ENCODE peak calls at places on chromosomes 13 and 19, in seven cellular contexts. D is K562, U is HepG2, C is SK-N-SH, V is GM12878, P is H1, L is GM12892. B is an unnamed sample.

GRCh38 chr19:40716031-40716654 is 543 bp downstream of the COQ8B start:
- DNase-seq in L (no peak), P (no peak), V (peak), C (no peak), U (no peak), D (peak), B (no peak)

GRCh38 chr13:35978607-35979316 is 152.4 kb downstream of the DCLK1 start:
- DNase-seq in L (no peak), P (no peak), C (peak), D (peak), U (peak), V (no peak), B (peak)

GRCh38 chr13:77084755-77085154 is 57.8 kb upstream of the FBXL3 start:
- DNase-seq in L (no peak), D (no peak), U (no peak), V (no peak), P (no peak), C (no peak), B (no peak)

GRCh38 chr13:52004508-52005183 is 6.6 kb downstream of the ATP7B start:
- DNase-seq in V (no peak), U (no peak), D (no peak), C (no peak), P (no peak), L (no peak), B (no peak)

GRCh38 chr19:49210108-49210900 is 52.7 kb downstream of the TRPM4 start:
- DNase-seq in P (peak), U (no peak), V (no peak), C (peak), D (peak), L (no peak), B (no peak)

GRCh38 chr19:45569619-45570421 is 14.8 kb downstream of the OPA3 start:
- DNase-seq in D (peak), L (no peak), V (no peak), P (peak), C (peak), U (peak), B (no peak)

GRCh38 chr19:56567274-56568120 is at the start of gene ZNF470:
- DNase-seq in D (peak), U (no peak), P (peak), C (peak), L (peak), V (peak), B (peak)

GRCh38 chr19:35204799-35205732 is 23.5 kb downstream of the FAM187B start:
- DNase-seq in P (no peak), C (no peak), U (no peak), V (peak), D (no peak), L (no peak), B (peak)

GRCh38 chr19:35348909-35349611 is 1.4 kb downstream of the FFAR1 start:
- DNase-seq in L (no peak), D (no peak), P (no peak), C (no peak), V (no peak), U (no peak), B (no peak)

GRCh38 chr13:103140001-103140671 is 73.9 kb upstream of the SLC10A2 start:
- DNase-seq in C (peak), L (no peak), V (peak), D (peak), P (no peak), U (peak), B (peak)

GRCh38 chr19:49565261-49565660 is 15.1 kb downstream of the NOSIP start:
- DNase-seq in L (no peak), D (no peak), V (no peak), U (no peak), P (no peak), C (no peak), B (no peak)

GRCh38 chr13:106593131-106593530 is 25.2 kb upstream of the ARGLU1 start:
- DNase-seq in D (no peak), V (no peak), C (no peak), L (no peak), U (no peak), P (no peak), B (no peak)

GRCh38 chr13:113411216-113412023 is 41.9 kb downstream of the ADPRHL1 start:
- DNase-seq in U (peak), L (no peak), C (no peak), D (no peak), V (no peak), P (no peak), B (no peak)

GRCh38 chr13:100341327-100341726 is 247.3 kb downstream of the GGACT start:
- DNase-seq in V (no peak), C (no peak), U (no peak), D (no peak), P (no peak), L (no peak), B (no peak)

GRCh38 chr13:99215466-99215865 is 14.8 kb downstream of the UBAC2 start:
- DNase-seq in C (no peak), D (no peak), P (no peak), L (no peak), U (no peak), V (no peak), B (no peak)

GRCh38 chr13:40069173-40070044 is 413.9 kb downstream of the COG6 start:
- DNase-seq in L (peak), V (no peak), P (no peak), D (peak), U (peak), C (peak), B (peak)

GRCh38 chr13:112052213-112052612 is 14.7 kb upstream of the SOX1 start:
- DNase-seq in D (no peak), V (no peak), L (no peak), U (no peak), P (no peak), C (no peak), B (no peak)

GRCh38 chr13:24071423-24072075 is 89.0 kb upstream of the SPATA13 start:
- DNase-seq in L (no peak), C (no peak), U (no peak), P (no peak), V (no peak), D (no peak), B (no peak)

GRCh38 chr19:6211632-6212402 is 68.0 kb downstream of the MLLT1 start:
- DNase-seq in L (no peak), V (no peak), D (no peak), C (peak), P (no peak), U (no peak), B (no peak)

GRCh38 chr19:17125728-17126677 is 50.4 kb downstream of the MYO9B start:
- DNase-seq in D (no peak), U (no peak), P (no peak), C (peak), L (peak), V (peak), B (peak)

GRCh38 chr19:584240-585001 is 5.3 kb upstream of the HCN2 start:
- DNase-seq in L (peak), V (no peak), D (peak), C (peak), P (no peak), U (no peak), B (peak)

GRCh38 chr19:4075373-4075772 is 8.7 kb upstream of the ZBTB7A start:
- DNase-seq in C (no peak), D (no peak), U (no peak), V (no peak), P (no peak), L (no peak), B (no peak)

GRCh38 chr19:55494172-55494761 is 6.0 kb downstream of the SSC5D start:
- DNase-seq in C (no peak), V (no peak), P (no peak), D (peak), L (no peak), U (no peak), B (no peak)

GRCh38 chr13:24032674-24033073 is 127.8 kb upstream of the SPATA13 start:
- DNase-seq in C (no peak), U (peak), L (no peak), V (no peak), D (no peak), P (no peak), B (no peak)

GRCh38 chr19:51025809-51026553 is 435 bp downstream of the KLK11 start:
- DNase-seq in C (peak), L (no peak), U (no peak), D (no peak), V (no peak), P (no peak), B (no peak)

GRCh38 chr19:38394488-38394887 is 6.0 kb downstream of the SPRED3 start:
- DNase-seq in D (no peak), V (no peak), U (peak), C (no peak), P (peak), L (peak), B (no peak)

GRCh38 chr19:16070366-16070990 is 5.8 kb upstream of the TPM4 start:
- DNase-seq in D (peak), P (no peak), L (peak), U (peak), C (no peak), V (no peak), B (peak)

GRCh38 chr19:44696939-44697669 is 1.8 kb upstream of the CEACAM16 start:
- DNase-seq in U (no peak), C (no peak), D (no peak), V (no peak), P (no peak), L (no peak), B (no peak)

GRCh38 chr19:49861127-49861526 is 6.2 kb downstream of the PNKP start:
- DNase-seq in U (no peak), L (no peak), P (no peak), D (no peak), C (no peak), V (no peak), B (no peak)

GRCh38 chr13:108322206-108322824 is 52.8 kb downstream of the TNFSF13B start:
- DNase-seq in V (peak), U (peak), C (peak), D (peak), P (no peak), L (peak), B (no peak)

GRCh38 chr19:12786149-12786870 is 5.0 kb upstream of the JUNB start:
- DNase-seq in V (no peak), C (peak), U (no peak), D (no peak), P (no peak), L (no peak), B (no peak)
- TF ChIP-seq TAF1 in V (no peak), C (no peak), U (no peak), D (no peak), P (no peak), L (no peak), B (no peak)

DNA sequence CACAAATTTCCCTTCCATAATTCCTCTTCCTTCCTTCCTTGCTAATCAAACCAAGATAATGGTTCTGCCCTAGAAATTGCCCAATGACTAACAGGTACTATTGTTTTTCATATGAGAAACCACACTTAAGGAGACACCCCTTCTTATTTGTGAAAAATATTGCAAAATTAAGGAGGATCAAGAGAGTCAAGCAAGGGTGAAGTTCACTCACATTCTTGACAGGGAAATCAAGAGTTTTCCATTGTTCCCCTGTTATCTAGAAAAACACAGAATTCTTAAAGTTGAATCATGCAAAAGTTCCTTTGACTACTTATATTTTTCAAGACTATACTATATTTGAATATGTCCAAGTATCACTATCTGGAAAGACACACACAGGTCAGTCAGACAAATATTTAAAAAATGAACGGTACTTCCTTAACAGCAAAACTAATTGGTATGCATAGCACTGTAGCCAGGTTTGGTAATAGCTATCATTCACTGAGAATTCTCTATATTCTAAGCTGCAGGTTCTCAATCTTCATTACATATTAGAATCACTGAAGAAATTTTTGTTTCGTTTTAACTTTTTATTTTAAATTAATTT is 897.2 kb downstream of the DIAPH3 start:
- DNase-seq in D (no peak), L (no peak), V (no peak), P (no peak), U (no peak), C (no peak), B (no peak)
- TF ChIP-seq POLR2AphosphoS5 in D (no peak), L (no peak), V (no peak), P (no peak), U (no peak), C (no peak), B (no peak)

GRCh38 chr19:43229315-43229714 is 23.9 kb upstream of the PSG4 start:
- DNase-seq in C (no peak), P (no peak), U (peak), D (no peak), V (no peak), L (no peak), B (no peak)

GRCh38 chr19:43224855-43225253 is 19.4 kb upstream of the PSG4 start:
- DNase-seq in L (no peak), P (no peak), D (no peak), C (no peak), U (no peak), V (no peak), B (no peak)
- TF ChIP-seq TAF1 in L (no peak), P (no peak), D (no peak), C (no peak), U (no peak), V (no peak), B (no peak)

GRCh38 chr19:30555075-30555787 is 183.0 kb downstream of the ZNF536 start:
- DNase-seq in U (no peak), C (peak), P (no peak), D (no peak), V (no peak), L (no peak), B (no peak)
- TF ChIP-seq POLR2AphosphoS5 in U (no peak), C (no peak), P (no peak), D (no peak), V (no peak), L (no peak), B (no peak)

GRCh38 chr19:2097330-2098327 is 914 bp downstream of the IZUMO4 start:
- DNase-seq in L (peak), C (no peak), V (no peak), D (no peak), P (no peak), U (no peak), B (no peak)
- TF ChIP-seq TAF1 in L (no peak), C (no peak), V (no peak), D (no peak), P (no peak), U (no peak), B (no peak)

DNA sequence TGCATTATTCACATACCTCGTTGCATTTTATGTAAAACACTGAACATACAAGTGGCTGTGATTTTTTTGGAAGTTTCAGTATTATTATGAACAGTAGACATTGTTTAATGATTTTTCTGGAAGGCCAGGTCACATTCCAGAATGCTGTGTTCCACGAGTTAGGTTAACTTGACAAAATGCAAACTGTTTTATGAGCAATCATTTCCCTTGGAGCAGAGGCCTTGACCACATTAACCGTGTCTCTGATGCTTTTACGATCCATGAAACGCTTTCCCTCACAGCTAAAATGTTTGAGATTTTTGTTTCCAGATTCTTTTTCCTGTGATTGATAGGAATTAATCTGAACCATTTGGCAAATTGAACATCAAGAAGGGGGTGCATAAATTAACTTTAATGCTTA is 57.8 kb downstream of the MBNL2 start:
- DNase-seq in C (no peak), V (no peak), L (no peak), U (no peak), P (no peak), D (no peak), B (no peak)
- TF ChIP-seq POLR2AphosphoS5 in C (no peak), V (no peak), L (no peak), U (no peak), P (no peak), D (no peak), B (no peak)

GRCh38 chr19:23949611-23950010 is 34.9 kb downstream of the ZNF726 start:
- DNase-seq in D (no peak), C (no peak), P (no peak), V (no peak), L (no peak), U (no peak), B (no peak)
- TF ChIP-seq TAF1 in D (no peak), C (no peak), P (no peak), V (no peak), L (no peak), U (no peak), B (no peak)

GRCh38 chr19:46629546-46630025 is 4.7 kb upstream of the PTGIR start:
- DNase-seq in L (no peak), C (peak), V (no peak), P (no peak), U (no peak), D (no peak), B (no peak)
- TF ChIP-seq POLR2AphosphoS5 in L (no peak), C (no peak), V (no peak), P (no peak), U (no peak), D (peak), B (no peak)

DNA sequence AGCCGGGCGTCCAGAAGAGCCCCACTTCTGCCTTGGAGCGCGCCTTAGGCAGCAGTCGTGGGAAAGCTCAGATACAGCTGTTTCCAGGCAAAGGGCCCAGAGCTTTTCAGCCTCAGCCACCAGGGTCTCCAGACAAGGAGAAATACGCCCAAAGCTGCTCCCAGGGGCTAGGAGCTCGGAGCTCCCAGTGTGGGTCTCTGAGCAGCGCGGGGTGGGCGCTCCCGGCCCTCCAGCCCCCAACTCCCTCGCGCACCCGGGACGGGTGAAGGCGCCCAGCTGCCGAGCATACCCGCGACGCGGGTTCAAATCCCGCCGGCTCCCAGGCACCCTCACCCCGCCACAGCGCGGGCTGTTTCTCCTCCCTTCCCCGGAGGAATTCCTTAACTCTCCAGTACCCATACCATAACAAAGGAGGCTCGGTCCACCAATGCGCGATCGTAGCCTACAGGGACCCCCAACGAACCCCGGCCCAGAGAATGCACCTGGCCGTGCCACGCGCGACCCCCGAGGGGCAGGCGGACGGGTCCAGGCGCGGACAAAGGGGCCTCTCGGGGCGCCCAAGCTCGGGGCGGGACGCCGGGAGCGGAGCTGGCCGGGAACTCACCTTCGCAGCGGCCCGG is 507 bp downstream of the COL4A1 start:
- DNase-seq in V (no peak), D (no peak), L (no peak), C (peak), P (no peak), U (no peak), B (no peak)
- TF ChIP-seq TAF1 in V (no peak), D (no peak), L (no peak), C (no peak), P (no peak), U (no peak), B (no peak)